ENCODE peak calls at places on chromosomes 12 and 14, in ten cellular contexts. E is psoas muscle; A is right atrium auricular region; B is left ventricle myocardium inferior; Q is A549; K is body of pancreas; M is A673; F is mammary epithelial cell; N is CD8-positive, alpha-beta memory T cell; Y is OCI-LY7. R is an unnamed sample.

GRCh38 chr12:109757671-109758265 is 44.1 kb downstream of the FAM222A start:
- DNase-seq in E (no peak), A (no peak), B (no peak), Q (no peak), K (no peak), M (no peak), F (no peak), N (no peak), Y (no peak), R (no peak)

GRCh38 chr14:23099212-23099861 is 4.0 kb downstream of the C14orf119 start:
- DNase-seq in E (no peak), A (no peak), B (no peak), Q (no peak), K (peak; percentile 60), M (no peak), F (no peak), N (no peak), Y (no peak), R (no peak)

GRCh38 chr12:27462151-27462694 is 15.7 kb downstream of the SMCO2 start:
- DNase-seq in E (no peak), A (no peak), B (no peak), Q (peak; percentile 16), K (no peak), M (peak; percentile 7), F (peak; percentile 66), N (no peak), Y (no peak), R (no peak)

GRCh38 chr12:27779837-27780611 is at the start of the genes KLHL42 and MANSC4:
- DNase-seq in E (peak; percentile 76), A (peak; percentile 61), B (peak; percentile 76), Q (peak; percentile 75), K (peak; percentile 76), M (peak; percentile 80), F (peak; percentile 72), N (peak; percentile 38), Y (peak; percentile 85), R (peak; percentile 68)

GRCh38 chr12:105920161-105920684 is 218.5 kb downstream of the NUAK1 start:
- DNase-seq in E (no peak), A (no peak), B (peak; percentile 43), Q (no peak), K (no peak), M (no peak), F (peak; percentile 92), N (no peak), Y (no peak), R (no peak)

GRCh38 chr14:94423465-94424056 is 29.0 kb downstream of the SERPINA11 start:
- DNase-seq in E (peak; percentile 57), A (peak; percentile 74), B (peak; percentile 55), Q (peak; percentile 75), K (peak; percentile 78), M (peak; percentile 77), F (peak; percentile 37), N (no peak), Y (peak; percentile 56), R (peak; percentile 73)

GRCh38 chr12:19155981-19156734 is 26.6 kb downstream of the PLEKHA5 start:
- DNase-seq in E (no peak), A (no peak), B (no peak), Q (no peak), K (no peak), M (no peak), F (no peak), N (no peak), Y (no peak), R (no peak)

GRCh38 chr14:96362071-96362964 is 823 bp downstream of the ATG2B start:
- DNase-seq in E (no peak), A (no peak), B (no peak), Q (peak; percentile 75), K (peak; percentile 68), M (peak; percentile 41), F (peak; percentile 63), N (peak; percentile 44), Y (peak; percentile 75), R (peak; percentile 60)

GRCh38 chr14:51236314-51236713 is 3.7 kb upstream of the TMX1 start:
- DNase-seq in E (no peak), A (no peak), B (no peak), Q (no peak), K (no peak), M (peak; percentile 52), F (peak; percentile 60), N (no peak), Y (no peak), R (no peak)

GRCh38 chr14:60845523-60845922 is 111.0 kb downstream of the MNAT1 start:
- DNase-seq in E (no peak), A (no peak), B (no peak), Q (no peak), K (no peak), M (no peak), F (no peak), N (no peak), Y (peak; percentile 67), R (no peak)

GRCh38 chr12:48998497-48999353 is 450 bp downstream of the DDN start:
- DNase-seq in E (peak; percentile 41), A (no peak), B (no peak), Q (peak; percentile 60), K (no peak), M (no peak), F (no peak), N (peak; percentile 8), Y (no peak), R (no peak)

DNA sequence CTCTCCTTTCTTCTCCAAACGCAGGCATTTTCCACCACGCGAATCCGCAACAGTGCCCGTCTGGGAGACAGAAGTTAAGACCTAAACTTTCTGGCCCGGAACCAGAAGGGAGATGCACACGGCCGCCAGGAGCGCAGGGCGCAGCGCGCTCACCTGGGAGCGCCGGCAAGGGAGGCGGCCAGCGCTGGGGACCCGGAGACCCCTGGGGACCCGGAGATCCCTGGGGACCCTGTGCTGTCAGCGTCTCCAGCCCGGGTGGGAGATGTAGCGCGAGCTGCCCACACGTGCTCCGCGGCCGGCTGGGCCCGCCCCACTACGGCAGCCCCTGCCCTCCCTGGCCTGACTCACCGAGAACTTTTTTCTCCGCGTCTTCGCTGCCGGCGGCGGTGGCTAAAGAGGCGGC is 620 bp downstream of the YBX3 start:
- DNase-seq in E (peak; percentile 69), A (peak; percentile 63), B (peak; percentile 52), Q (no peak), K (peak; percentile 66), M (no peak), F (peak; percentile 60), N (peak; percentile 27), Y (peak; percentile 75), R (peak; percentile 34)
- H3K4me3 ChIP-seq in E (peak overlapping the region; percentile 94), A (peak overlapping the region; percentile 95), B (peak overlapping the region; percentile 96), Q (peak overlapping the region; percentile 93), K (peak overlapping the region; percentile 59), M (peak overlapping the region; percentile 93), F (peak overlapping the region; percentile 75), N (peak overlapping the region; percentile 70), Y (peak overlapping the region; percentile 80), R (peak overlapping the region; percentile 88)

GRCh38 chr12:85445060-85445938 is 165.3 kb downstream of the ALX1 start:
- DNase-seq in E (no peak), A (no peak), B (no peak), Q (peak; percentile 80), K (no peak), M (peak; percentile 45), F (no peak), N (no peak), Y (no peak), R (no peak)

GRCh38 chr12:85441740-85442139 is 161.7 kb downstream of the ALX1 start:
- DNase-seq in E (no peak), A (no peak), B (no peak), Q (peak; percentile 49), K (no peak), M (peak; percentile 57), F (no peak), N (no peak), Y (no peak), R (no peak)

GRCh38 chr12:85440273-85440672 is 160.3 kb downstream of the ALX1 start:
- DNase-seq in E (no peak), A (no peak), B (no peak), Q (peak; percentile 26), K (no peak), M (no peak), F (no peak), N (no peak), Y (no peak), R (no peak)

DNA sequence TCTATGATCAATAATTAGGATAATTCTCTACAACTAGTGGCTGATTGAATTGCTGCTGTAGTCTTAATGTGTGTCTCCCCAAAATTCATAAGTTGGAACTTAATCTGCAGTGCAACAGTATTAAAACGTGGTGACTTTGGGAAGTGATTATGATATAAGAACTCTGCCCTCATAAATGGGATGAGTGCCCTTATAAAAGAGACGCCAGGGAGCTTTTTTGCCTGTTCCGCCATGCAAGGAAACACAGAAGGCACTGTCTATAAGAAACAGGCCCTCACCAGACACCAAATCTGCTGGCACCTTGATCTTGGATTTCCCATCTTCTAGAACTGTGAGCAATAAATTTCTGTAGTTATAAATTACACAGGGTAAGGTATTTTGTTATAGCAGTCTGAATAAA is 161.0 kb downstream of the ALX1 start:
- DNase-seq in E (no peak), A (no peak), B (no peak), Q (no peak), K (no peak), M (no peak), F (no peak), N (no peak), Y (no peak), R (no peak)
- H3K4me1 ChIP-seq in E (no peaks in the 10 kb centered on the region), A (no peaks in the 10 kb centered on the region), B (no peaks in the 10 kb centered on the region), Q (peaks cover 12% of the 10 kb centered on the region), K (peaks cover 21% of the 10 kb centered on the region), M (peaks cover 14% of the 10 kb centered on the region), F (no peaks in the 10 kb centered on the region), N (no peaks in the 10 kb centered on the region), Y (no peaks in the 10 kb centered on the region), R (no peaks in the 10 kb centered on the region)

GRCh38 chr12:69999561-69999960 is 174.5 kb downstream of the MYRFL start:
- DNase-seq in E (no peak), A (no peak), B (no peak), Q (no peak), K (no peak), M (no peak), F (no peak), N (no peak), Y (peak; percentile 6), R (no peak)
- H3K4me3 ChIP-seq in E (no peak overlapping the region), A (no peak overlapping the region), B (no peak overlapping the region), Q (no peak overlapping the region), K (no peak overlapping the region), M (no peak overlapping the region), F (no peak overlapping the region), N (no peak overlapping the region), Y (no peak overlapping the region), R (no peak overlapping the region)

DNA sequence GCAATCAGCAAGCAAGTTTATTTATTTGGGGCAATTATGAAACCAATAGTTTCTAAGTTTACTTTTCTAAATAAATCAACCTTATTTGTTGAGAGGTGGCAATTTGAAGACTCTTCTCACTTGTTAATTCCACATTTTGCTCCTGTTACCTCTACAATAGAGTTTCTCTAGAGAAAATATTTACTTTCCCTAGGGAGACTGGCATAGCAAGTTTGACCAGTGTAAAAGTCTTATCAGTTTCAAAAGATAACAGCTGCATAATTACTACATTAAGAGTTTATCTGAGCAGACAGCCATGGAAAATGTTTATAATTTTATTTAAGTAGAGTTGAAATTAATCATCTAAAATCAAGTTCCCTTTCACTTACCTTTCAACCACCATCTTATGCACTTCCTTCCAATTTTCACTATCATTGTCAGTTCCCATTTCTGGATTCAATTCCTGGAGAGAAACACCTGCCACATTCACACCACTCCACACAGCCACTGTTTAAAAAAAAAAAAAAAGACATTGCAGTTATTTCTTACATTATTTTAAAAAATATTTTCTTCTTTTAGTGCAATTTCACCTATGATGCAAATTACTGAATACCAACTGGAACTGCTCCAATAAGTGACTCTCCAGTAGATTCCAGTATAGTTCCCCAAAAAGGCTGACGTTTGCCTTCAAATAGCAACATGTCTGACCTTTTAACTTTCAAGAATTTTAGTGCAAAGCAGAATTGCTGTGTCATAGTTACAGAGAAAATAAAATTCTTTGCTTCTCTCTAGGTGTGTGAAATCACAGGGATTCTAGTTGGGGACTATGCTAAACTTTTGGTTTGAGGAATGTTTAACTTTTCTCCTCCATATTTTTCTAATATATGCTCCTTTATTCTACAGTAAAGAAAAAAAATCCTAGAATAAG is 19.4 kb downstream of the LDHB start:
- DNase-seq in E (no peak), A (no peak), B (no peak), Q (peak; percentile 62), K (no peak), M (no peak), F (no peak), N (no peak), Y (no peak), R (no peak)
- H3K4me1 ChIP-seq in E (no peaks in the 10 kb centered on the region), A (peaks cover 19% of the 10 kb centered on the region), B (peaks cover 60% of the 10 kb centered on the region), Q (peaks cover 66% of the 10 kb centered on the region), K (peaks cover 62% of the 10 kb centered on the region), M (peaks cover 9% of the 10 kb centered on the region), F (no peaks in the 10 kb centered on the region), N (peaks cover 41% of the 10 kb centered on the region), Y (no peaks in the 10 kb centered on the region), R (no peaks in the 10 kb centered on the region)